ENCODE peak calls at places on chromosomes 2 and 18, in ten cellular contexts. One of them, this sample, is unnamed.

GRCh38 chr18:5951515-5952081 is 56.3 kb upstream of the TMEM200C start:
- DNase-seq in stimulated activated CD4-positive, alpha-beta T cell treated with anti-CD3 and anti-CD28 coated beads, Interleukin-15, amount 100 ng/mL, for 48 hours: no peak
- DNase-seq in T-helper 9 cell: no peak
- DNase-seq in K562: no peak
- DNase-seq in HFF-Myc: no peak
- DNase-seq in Calu3: no peak
- DNase-seq in PC-3: no peak
- DNase-seq in SJSA1: no peak
- DNase-seq in foreskin fibroblast: no peak
- DNase-seq in epithelial cell of prostate: no peak
- DNase-seq in this sample: no peak

GRCh38 chr2:22221006-22221405 is 1097.2 kb downstream of the TDRD15 start:
- DNase-seq in HFF-Myc: no peak
- DNase-seq in K562: no peak
- DNase-seq in PC-3: no peak
- DNase-seq in foreskin fibroblast: no peak
- DNase-seq in epithelial cell of prostate: no peak
- DNase-seq in T-helper 9 cell: no peak
- DNase-seq in SJSA1: no peak
- DNase-seq in Calu3: no peak
- DNase-seq in stimulated activated CD4-positive, alpha-beta T cell treated with anti-CD3 and anti-CD28 coated beads, Interleukin-15, amount 100 ng/mL, for 48 hours: no peak
- DNase-seq in this sample: no peak

GRCh38 chr18:57027190-57027708 is 119.6 kb upstream of the BOD1L2 start:
- DNase-seq in K562: no peak
- DNase-seq in HFF-Myc: no peak
- DNase-seq in stimulated activated CD4-positive, alpha-beta T cell treated with anti-CD3 and anti-CD28 coated beads, Interleukin-15, amount 100 ng/mL, for 48 hours: no peak
- DNase-seq in PC-3: no peak
- DNase-seq in T-helper 9 cell: no peak
- DNase-seq in foreskin fibroblast: no peak
- DNase-seq in SJSA1: no peak
- DNase-seq in Calu3: no peak
- DNase-seq in epithelial cell of prostate: no peak
- DNase-seq in this sample: no peak

GRCh38 chr2:239878686-239879085 is 146.5 kb downstream of the NDUFA10 start:
- DNase-seq in T-helper 9 cell: no peak
- DNase-seq in foreskin fibroblast: no peak
- DNase-seq in epithelial cell of prostate: no peak
- DNase-seq in Calu3: no peak
- DNase-seq in SJSA1: no peak
- DNase-seq in PC-3: no peak
- DNase-seq in K562: no peak
- DNase-seq in HFF-Myc: no peak
- DNase-seq in stimulated activated CD4-positive, alpha-beta T cell treated with anti-CD3 and anti-CD28 coated beads, Interleukin-15, amount 100 ng/mL, for 48 hours: no peak
- DNase-seq in this sample: no peak

GRCh38 chr2:77552956-77553355 is 30.8 kb upstream of the LRRTM4 start:
- DNase-seq in foreskin fibroblast: no peak
- DNase-seq in Calu3: no peak
- DNase-seq in HFF-Myc: no peak
- DNase-seq in T-helper 9 cell: no peak
- DNase-seq in K562: no peak
- DNase-seq in PC-3: no peak
- DNase-seq in SJSA1: no peak
- DNase-seq in epithelial cell of prostate: no peak
- DNase-seq in stimulated activated CD4-positive, alpha-beta T cell treated with anti-CD3 and anti-CD28 coated beads, Interleukin-15, amount 100 ng/mL, for 48 hours: no peak
- DNase-seq in this sample: no peak

GRCh38 chr2:163698857-163699256 is 37.0 kb downstream of the FIGN start:
- DNase-seq in K562: no peak
- DNase-seq in T-helper 9 cell: no peak
- DNase-seq in HFF-Myc: no peak
- DNase-seq in Calu3: no peak
- DNase-seq in SJSA1: no peak
- DNase-seq in epithelial cell of prostate: no peak
- DNase-seq in stimulated activated CD4-positive, alpha-beta T cell treated with anti-CD3 and anti-CD28 coated beads, Interleukin-15, amount 100 ng/mL, for 48 hours: no peak
- DNase-seq in PC-3: no peak
- DNase-seq in foreskin fibroblast: no peak
- DNase-seq in this sample: no peak

GRCh38 chr2:122300758-122301157 is 545.3 kb downstream of the TSN start:
- DNase-seq in Calu3: no peak
- DNase-seq in stimulated activated CD4-positive, alpha-beta T cell treated with anti-CD3 and anti-CD28 coated beads, Interleukin-15, amount 100 ng/mL, for 48 hours: no peak
- DNase-seq in K562: no peak
- DNase-seq in foreskin fibroblast: no peak
- DNase-seq in SJSA1: no peak
- DNase-seq in HFF-Myc: no peak
- DNase-seq in epithelial cell of prostate: no peak
- DNase-seq in T-helper 9 cell: no peak
- DNase-seq in PC-3: peak; percentile 60
- DNase-seq in this sample: no peak

GRCh38 chr2:464562-465309 is 176.8 kb upstream of the ALKAL2 start:
- DNase-seq in K562: no peak
- DNase-seq in T-helper 9 cell: no peak
- DNase-seq in foreskin fibroblast: no peak
- DNase-seq in epithelial cell of prostate: no peak
- DNase-seq in PC-3: no peak
- DNase-seq in stimulated activated CD4-positive, alpha-beta T cell treated with anti-CD3 and anti-CD28 coated beads, Interleukin-15, amount 100 ng/mL, for 48 hours: no peak
- DNase-seq in HFF-Myc: no peak
- DNase-seq in Calu3: no peak
- DNase-seq in SJSA1: no peak
- DNase-seq in this sample: no peak

GRCh38 chr18:8116346-8117007 is 492.8 kb upstream of the RAB12 start:
- DNase-seq in PC-3: peak; percentile 93
- DNase-seq in epithelial cell of prostate: peak; percentile 51
- DNase-seq in SJSA1: peak; percentile 14
- DNase-seq in HFF-Myc: no peak
- DNase-seq in foreskin fibroblast: peak; percentile 81
- DNase-seq in stimulated activated CD4-positive, alpha-beta T cell treated with anti-CD3 and anti-CD28 coated beads, Interleukin-15, amount 100 ng/mL, for 48 hours: no peak
- DNase-seq in Calu3: peak; percentile 44
- DNase-seq in T-helper 9 cell: no peak
- DNase-seq in K562: peak; percentile 19
- DNase-seq in this sample: peak; percentile 10

GRCh38 chr18:59067873-59068272 is 71.8 kb upstream of the SEC11C start:
- DNase-seq in epithelial cell of prostate: no peak
- DNase-seq in SJSA1: peak; percentile 14
- DNase-seq in K562: no peak
- DNase-seq in PC-3: peak; percentile 56
- DNase-seq in stimulated activated CD4-positive, alpha-beta T cell treated with anti-CD3 and anti-CD28 coated beads, Interleukin-15, amount 100 ng/mL, for 48 hours: no peak
- DNase-seq in Calu3: peak; percentile 73
- DNase-seq in foreskin fibroblast: no peak
- DNase-seq in HFF-Myc: no peak
- DNase-seq in T-helper 9 cell: no peak
- DNase-seq in this sample: no peak

GRCh38 chr18:66344227-66344626 is 259.7 kb downstream of the CDH19 start:
- DNase-seq in SJSA1: no peak
- DNase-seq in Calu3: no peak
- DNase-seq in PC-3: no peak
- DNase-seq in HFF-Myc: no peak
- DNase-seq in K562: no peak
- DNase-seq in foreskin fibroblast: no peak
- DNase-seq in T-helper 9 cell: no peak
- DNase-seq in epithelial cell of prostate: no peak
- DNase-seq in stimulated activated CD4-positive, alpha-beta T cell treated with anti-CD3 and anti-CD28 coated beads, Interleukin-15, amount 100 ng/mL, for 48 hours: no peak
- DNase-seq in this sample: no peak

GRCh38 chr18:63963610-63964256 is 6.1 kb upstream of the SERPINB8 start:
- DNase-seq in HFF-Myc: peak; percentile 20
- DNase-seq in T-helper 9 cell: no peak
- DNase-seq in Calu3: peak; percentile 39
- DNase-seq in K562: no peak
- DNase-seq in SJSA1: peak; percentile 53
- DNase-seq in foreskin fibroblast: peak; percentile 42
- DNase-seq in PC-3: peak; percentile 76
- DNase-seq in stimulated activated CD4-positive, alpha-beta T cell treated with anti-CD3 and anti-CD28 coated beads, Interleukin-15, amount 100 ng/mL, for 48 hours: peak; percentile 25
- DNase-seq in epithelial cell of prostate: no peak
- DNase-seq in this sample: peak; percentile 53

GRCh38 chr2:191417746-191418145 is 172.5 kb downstream of the MYO1B start:
- DNase-seq in HFF-Myc: no peak
- DNase-seq in PC-3: no peak
- DNase-seq in K562: no peak
- DNase-seq in T-helper 9 cell: no peak
- DNase-seq in foreskin fibroblast: no peak
- DNase-seq in SJSA1: no peak
- DNase-seq in epithelial cell of prostate: no peak
- DNase-seq in stimulated activated CD4-positive, alpha-beta T cell treated with anti-CD3 and anti-CD28 coated beads, Interleukin-15, amount 100 ng/mL, for 48 hours: no peak
- DNase-seq in Calu3: no peak
- DNase-seq in this sample: no peak

GRCh38 chr2:128372621-128373341 is 54.1 kb upstream of the HS6ST1 start:
- DNase-seq in HFF-Myc: no peak
- DNase-seq in T-helper 9 cell: no peak
- DNase-seq in PC-3: no peak
- DNase-seq in Calu3: no peak
- DNase-seq in foreskin fibroblast: no peak
- DNase-seq in K562: no peak
- DNase-seq in SJSA1: no peak
- DNase-seq in stimulated activated CD4-positive, alpha-beta T cell treated with anti-CD3 and anti-CD28 coated beads, Interleukin-15, amount 100 ng/mL, for 48 hours: no peak
- DNase-seq in epithelial cell of prostate: no peak
- DNase-seq in this sample: no peak

GRCh38 chr2:101150306-101151140 is 659 bp downstream of the TBC1D8 start:
- DNase-seq in Calu3: peak; percentile 50
- DNase-seq in stimulated activated CD4-positive, alpha-beta T cell treated with anti-CD3 and anti-CD28 coated beads, Interleukin-15, amount 100 ng/mL, for 48 hours: no peak
- DNase-seq in foreskin fibroblast: no peak
- DNase-seq in SJSA1: peak; percentile 34
- DNase-seq in K562: peak; percentile 48
- DNase-seq in HFF-Myc: no peak
- DNase-seq in PC-3: peak; percentile 22
- DNase-seq in epithelial cell of prostate: no peak
- DNase-seq in T-helper 9 cell: no peak
- DNase-seq in this sample: no peak

GRCh38 chr2:18719978-18720775 is 130.8 kb upstream of the NT5C1B start:
- DNase-seq in stimulated activated CD4-positive, alpha-beta T cell treated with anti-CD3 and anti-CD28 coated beads, Interleukin-15, amount 100 ng/mL, for 48 hours: no peak
- DNase-seq in foreskin fibroblast: peak; percentile 48
- DNase-seq in PC-3: peak; percentile 82
- DNase-seq in epithelial cell of prostate: no peak
- DNase-seq in T-helper 9 cell: no peak
- DNase-seq in HFF-Myc: peak; percentile 25
- DNase-seq in Calu3: no peak
- DNase-seq in SJSA1: peak; percentile 48
- DNase-seq in K562: no peak
- DNase-seq in this sample: peak; percentile 53

GRCh38 chr18:5900249-5900648 is 4.9 kb upstream of the TMEM200C start:
- DNase-seq in SJSA1: peak; percentile 98
- DNase-seq in foreskin fibroblast: no peak
- DNase-seq in K562: no peak
- DNase-seq in stimulated activated CD4-positive, alpha-beta T cell treated with anti-CD3 and anti-CD28 coated beads, Interleukin-15, amount 100 ng/mL, for 48 hours: no peak
- DNase-seq in HFF-Myc: no peak
- DNase-seq in epithelial cell of prostate: no peak
- DNase-seq in PC-3: peak; percentile 94
- DNase-seq in Calu3: no peak
- DNase-seq in T-helper 9 cell: no peak
- DNase-seq in this sample: no peak

GRCh38 chr18:46290440-46291020 is 186.3 kb downstream of the HAUS1 start:
- DNase-seq in PC-3: no peak
- DNase-seq in T-helper 9 cell: no peak
- DNase-seq in Calu3: no peak
- DNase-seq in SJSA1: no peak
- DNase-seq in K562: no peak
- DNase-seq in epithelial cell of prostate: no peak
- DNase-seq in stimulated activated CD4-positive, alpha-beta T cell treated with anti-CD3 and anti-CD28 coated beads, Interleukin-15, amount 100 ng/mL, for 48 hours: no peak
- DNase-seq in foreskin fibroblast: no peak
- DNase-seq in HFF-Myc: no peak
- DNase-seq in this sample: no peak

GRCh38 chr2:72003796-72004195 is 143.9 kb downstream of the CYP26B1 start:
- DNase-seq in Calu3: no peak
- DNase-seq in HFF-Myc: no peak
- DNase-seq in foreskin fibroblast: no peak
- DNase-seq in SJSA1: no peak
- DNase-seq in K562: no peak
- DNase-seq in PC-3: no peak
- DNase-seq in epithelial cell of prostate: no peak
- DNase-seq in stimulated activated CD4-positive, alpha-beta T cell treated with anti-CD3 and anti-CD28 coated beads, Interleukin-15, amount 100 ng/mL, for 48 hours: no peak
- DNase-seq in T-helper 9 cell: no peak
- DNase-seq in this sample: no peak

GRCh38 chr2:19677825-19678518 is 223.8 kb downstream of the TTC32 start:
- DNase-seq in T-helper 9 cell: no peak
- DNase-seq in K562: no peak
- DNase-seq in SJSA1: no peak
- DNase-seq in HFF-Myc: no peak
- DNase-seq in epithelial cell of prostate: no peak
- DNase-seq in stimulated activated CD4-positive, alpha-beta T cell treated with anti-CD3 and anti-CD28 coated beads, Interleukin-15, amount 100 ng/mL, for 48 hours: no peak
- DNase-seq in foreskin fibroblast: no peak
- DNase-seq in Calu3: no peak
- DNase-seq in PC-3: no peak
- DNase-seq in this sample: no peak

GRCh38 chr2:104406273-104406726 is 447.6 kb upstream of the POU3F3 start:
- DNase-seq in K562: no peak
- DNase-seq in Calu3: no peak
- DNase-seq in SJSA1: no peak
- DNase-seq in T-helper 9 cell: no peak
- DNase-seq in HFF-Myc: no peak
- DNase-seq in epithelial cell of prostate: no peak
- DNase-seq in foreskin fibroblast: no peak
- DNase-seq in stimulated activated CD4-positive, alpha-beta T cell treated with anti-CD3 and anti-CD28 coated beads, Interleukin-15, amount 100 ng/mL, for 48 hours: no peak
- DNase-seq in PC-3: no peak
- DNase-seq in this sample: no peak

GRCh38 chr18:75141734-75142133 is 67.2 kb downstream of the PTGR3 start:
- DNase-seq in stimulated activated CD4-positive, alpha-beta T cell treated with anti-CD3 and anti-CD28 coated beads, Interleukin-15, amount 100 ng/mL, for 48 hours: no peak
- DNase-seq in HFF-Myc: no peak
- DNase-seq in PC-3: no peak
- DNase-seq in SJSA1: no peak
- DNase-seq in Calu3: no peak
- DNase-seq in epithelial cell of prostate: no peak
- DNase-seq in K562: no peak
- DNase-seq in T-helper 9 cell: no peak
- DNase-seq in foreskin fibroblast: no peak
- DNase-seq in this sample: no peak

GRCh38 chr2:152454391-152454790 is 119.4 kb downstream of the FMNL2 start:
- DNase-seq in stimulated activated CD4-positive, alpha-beta T cell treated with anti-CD3 and anti-CD28 coated beads, Interleukin-15, amount 100 ng/mL, for 48 hours: no peak
- DNase-seq in foreskin fibroblast: no peak
- DNase-seq in K562: no peak
- DNase-seq in SJSA1: no peak
- DNase-seq in epithelial cell of prostate: no peak
- DNase-seq in Calu3: no peak
- DNase-seq in PC-3: no peak
- DNase-seq in T-helper 9 cell: no peak
- DNase-seq in HFF-Myc: no peak
- DNase-seq in this sample: no peak

GRCh38 chr2:224401641-224402342 is at the start of gene FAM124B:
- DNase-seq in stimulated activated CD4-positive, alpha-beta T cell treated with anti-CD3 and anti-CD28 coated beads, Interleukin-15, amount 100 ng/mL, for 48 hours: no peak
- DNase-seq in SJSA1: peak; percentile 4
- DNase-seq in Calu3: no peak
- DNase-seq in epithelial cell of prostate: no peak
- DNase-seq in T-helper 9 cell: peak; percentile 8
- DNase-seq in foreskin fibroblast: peak; percentile 45
- DNase-seq in PC-3: no peak
- DNase-seq in K562: peak; percentile 36
- DNase-seq in HFF-Myc: peak; percentile 25
- DNase-seq in this sample: no peak

GRCh38 chr2:10120938-10121574 is 1.5 kb upstream of the RRM2 start:
- DNase-seq in stimulated activated CD4-positive, alpha-beta T cell treated with anti-CD3 and anti-CD28 coated beads, Interleukin-15, amount 100 ng/mL, for 48 hours: no peak
- DNase-seq in PC-3: peak; percentile 56
- DNase-seq in foreskin fibroblast: no peak
- DNase-seq in epithelial cell of prostate: no peak
- DNase-seq in T-helper 9 cell: no peak
- DNase-seq in HFF-Myc: no peak
- DNase-seq in SJSA1: peak; percentile 68
- DNase-seq in K562: peak; percentile 19
- DNase-seq in Calu3: peak; percentile 52
- DNase-seq in this sample: no peak

GRCh38 chr2:61016392-61017002 is 1.0 kb upstream of the PEX13 start:
- DNase-seq in SJSA1: peak; percentile 4
- DNase-seq in PC-3: peak; percentile 34
- DNase-seq in stimulated activated CD4-positive, alpha-beta T cell treated with anti-CD3 and anti-CD28 coated beads, Interleukin-15, amount 100 ng/mL, for 48 hours: peak; percentile 37
- DNase-seq in K562: no peak
- DNase-seq in HFF-Myc: no peak
- DNase-seq in Calu3: no peak
- DNase-seq in foreskin fibroblast: no peak
- DNase-seq in T-helper 9 cell: no peak
- DNase-seq in epithelial cell of prostate: no peak
- DNase-seq in this sample: no peak

GRCh38 chr2:98615481-98615880 is 7.1 kb downstream of the UNC50 start:
- DNase-seq in epithelial cell of prostate: no peak
- DNase-seq in Calu3: no peak
- DNase-seq in PC-3: no peak
- DNase-seq in K562: no peak
- DNase-seq in SJSA1: no peak
- DNase-seq in stimulated activated CD4-positive, alpha-beta T cell treated with anti-CD3 and anti-CD28 coated beads, Interleukin-15, amount 100 ng/mL, for 48 hours: no peak
- DNase-seq in T-helper 9 cell: no peak
- DNase-seq in HFF-Myc: no peak
- DNase-seq in foreskin fibroblast: no peak
- DNase-seq in this sample: no peak

GRCh38 chr18:62399306-62399705 is 74.2 kb downstream of the TNFRSF11A start:
- DNase-seq in K562: no peak
- DNase-seq in T-helper 9 cell: no peak
- DNase-seq in epithelial cell of prostate: no peak
- DNase-seq in Calu3: no peak
- DNase-seq in stimulated activated CD4-positive, alpha-beta T cell treated with anti-CD3 and anti-CD28 coated beads, Interleukin-15, amount 100 ng/mL, for 48 hours: no peak
- DNase-seq in HFF-Myc: no peak
- DNase-seq in SJSA1: no peak
- DNase-seq in PC-3: no peak
- DNase-seq in foreskin fibroblast: no peak
- DNase-seq in this sample: no peak